ENCODE peak calls at places on chromosomes 3 and 15, in four cellular contexts. H is NCI-H774, E is HT-29, L is NCI-H1092. G is an unnamed sample.

GRCh38 chr15:89130194-89130593 is 41.9 kb downstream of the ABHD2 start:
- DNase-seq in E (no peak), H (no peak), L (no peak), G (peak)

GRCh38 chr15:75842722-75843617 is at the start of gene UBE2Q2:
- DNase-seq in E (peak), L (peak), H (peak), G (peak)

GRCh38 chr3:101270158-101270557 is 50.2 kb downstream of the IMPG2 start:
- DNase-seq in L (peak), E (no peak), H (peak), G (no peak)

GRCh38 chr3:170724599-170724998 is 138.7 kb upstream of the SLC7A14 start:
- DNase-seq in H (no peak), L (no peak), E (no peak), G (peak)

GRCh38 chr15:88219623-88220022 is 36.9 kb downstream of the NTRK3 start:
- DNase-seq in H (no peak), L (no peak), E (no peak), G (no peak)

GRCh38 chr3:37223084-37223975 is 48.9 kb upstream of the LRRFIP2 start:
- DNase-seq in H (no peak), L (no peak), E (no peak), G (no peak)

GRCh38 chr15:87762110-87762509 is 494.4 kb downstream of the NTRK3 start:
- DNase-seq in H (no peak), L (no peak), E (no peak), G (no peak)

GRCh38 chr15:70023064-70023768 is 74.5 kb downstream of the TLE3 start:
- DNase-seq in L (no peak), H (no peak), E (peak), G (peak)

GRCh38 chr3:171950373-171950772 is 89.0 kb upstream of the FNDC3B start:
- DNase-seq in E (no peak), L (no peak), H (no peak), G (peak)

GRCh38 chr3:135491478-135491877 is 474.1 kb upstream of the PPP2R3A start:
- DNase-seq in L (no peak), E (no peak), H (no peak), G (no peak)

GRCh38 chr15:96409231-96410138 is 79.0 kb downstream of the NR2F2 start:
- DNase-seq in H (no peak), E (no peak), L (no peak), G (peak)

GRCh38 chr3:184155644-184156521 is 706 bp downstream of the DVL3 start:
- DNase-seq in L (no peak), E (peak), H (peak), G (peak)

GRCh38 chr3:23442598-23443383 is 239.7 kb downstream of the UBE2E2 start:
- DNase-seq in E (no peak), H (no peak), L (no peak), G (peak)

GRCh38 chr3:7546219-7546618 is 685.3 kb downstream of the GRM7 start:
- DNase-seq in H (no peak), L (no peak), E (peak), G (peak)

GRCh38 chr3:152270145-152270870 is 1.6 kb downstream of the MBNL1 start:
- DNase-seq in E (peak), H (no peak), L (peak), G (peak)

GRCh38 chr3:179766416-179767133 is 113.7 kb downstream of the USP13 start:
- DNase-seq in L (no peak), E (no peak), H (no peak), G (no peak)

GRCh38 chr15:38128389-38128788 is 124.2 kb upstream of the SPRED1 start:
- DNase-seq in L (no peak), H (no peak), E (no peak), G (peak)

GRCh38 chr3:186137051-186137685 is 28.3 kb upstream of the ETV5 start:
- DNase-seq in L (no peak), H (no peak), E (no peak), G (peak)

GRCh38 chr3:141330718-141331369 is 37.5 kb upstream of the ZBTB38 start:
- DNase-seq in E (no peak), H (no peak), L (no peak), G (no peak)

GRCh38 chr3:84165278-84165677 is 793.5 kb upstream of the CADM2 start:
- DNase-seq in L (no peak), E (no peak), H (no peak), G (no peak)

GRCh38 chr3:104868291-104868690 is 498.4 kb upstream of the ALCAM start:
- DNase-seq in E (no peak), L (no peak), H (no peak), G (peak)